ENCODE peak calls at places on chromosomes 16 and 17, in nine cellular contexts. O is stimulated activated CD8-positive, alpha-beta memory T cell treated with anti-CD3 and anti-CD28 coated beads, Interleukin-7, amount 100 ng/mL, for 24 hours; J is substantia nigra; E is amniotic stem cell; U is lower lobe of right lung; W is EL; X is NCI-H460; V is AG09319; R is astrocyte of the spinal cord. G is an unnamed sample.

GRCh38 chr17:77901476-77901875 is 57.0 kb upstream of the TNRC6C start:
- DNase-seq in O (no peak), J (no peak), E (no peak), U (no peak), W (no peak), X (no peak), V (no peak), R (no peak), G (no peak)

GRCh38 chr16:59881366-59881765 is 1147.2 kb upstream of the GOT2 start:
- DNase-seq in O (no peak), J (no peak), E (no peak), U (no peak), W (no peak), X (peak), V (no peak), R (no peak), G (no peak)

GRCh38 chr16:25656639-25657038 is 35.1 kb upstream of the HS3ST4 start:
- DNase-seq in O (no peak), J (no peak), E (no peak), U (no peak), W (no peak), X (no peak), V (no peak), R (no peak), G (no peak)

GRCh38 chr16:75942901-75943300 is 216.6 kb upstream of the CPHXL start:
- DNase-seq in O (no peak), J (no peak), E (no peak), U (no peak), W (no peak), X (no peak), V (no peak), R (no peak), G (no peak)

GRCh38 chr16:88705076-88705684 is 1.0 kb downstream of the RNF166 start:
- DNase-seq in O (no peak), J (peak), E (no peak), U (peak), W (no peak), X (no peak), V (no peak), R (no peak), G (no peak)

GRCh38 chr16:49183911-49184310 is 97.7 kb downstream of the CBLN1 start:
- DNase-seq in O (no peak), J (no peak), E (no peak), U (no peak), W (no peak), X (no peak), V (no peak), R (no peak), G (no peak)

GRCh38 chr16:68275611-68276191 is 11.4 kb downstream of the SLC7A6 start:
- DNase-seq in O (no peak), J (no peak), E (no peak), U (no peak), W (no peak), X (no peak), V (no peak), R (no peak), G (peak)

GRCh38 chr16:54284319-54284930 is 2.2 kb downstream of the IRX3 start:
- DNase-seq in O (no peak), J (no peak), E (no peak), U (no peak), W (no peak), X (no peak), V (no peak), R (peak), G (peak)

GRCh38 chr17:2719861-2720260 is 8.3 kb upstream of the CLUH start:
- DNase-seq in O (no peak), J (no peak), E (no peak), U (no peak), W (no peak), X (no peak), V (no peak), R (no peak), G (no peak)